ENCODE peak calls at places on chromosomes 3 and 15, in five cellular contexts. A is left kidney; Y is activated CD4-positive, alpha-beta T cell treated with anti-CD3 and anti-CD28 coated beads, Interleukin-2, amount 10 ng/mL, durations not matched to agents 7 days and 5 days; O is M059J; M is HT1080. S is an unnamed sample.

GRCh38 chr15:73127302-73127936 is 75.2 kb downstream of the NEO1 start:
- DNase-seq in O (peak), A (peak), Y (peak), M (peak), S (peak)

GRCh38 chr3:134362670-134363380 is 11.4 kb downstream of the AMOTL2 start:
- DNase-seq in A (no peak), Y (no peak), M (no peak), O (peak), S (no peak)

GRCh38 chr3:52896613-52897012 is 735 bp downstream of the STIMATE start:
- DNase-seq in M (no peak), Y (no peak), O (peak), A (peak), S (no peak)

GRCh38 chr3:177211503-177212277 is 14.4 kb upstream of the TBL1XR1 start:
- DNase-seq in O (no peak), Y (no peak), M (no peak), A (peak), S (no peak)

GRCh38 chr3:44342191-44342790 is 3.7 kb downstream of the TCAIM start:
- DNase-seq in M (no peak), O (peak), Y (no peak), A (peak), S (no peak)

GRCh38 chr15:43226436-43227305 is 5.9 kb upstream of the EPB42 start:
- DNase-seq in Y (no peak), O (no peak), M (no peak), A (no peak), S (no peak)

GRCh38 chr15:75684648-75685047 is 28.0 kb downstream of the CSPG4 start:
- DNase-seq in M (no peak), O (no peak), A (no peak), Y (no peak), S (no peak)

GRCh38 chr15:95457520-95457919 is 873.0 kb upstream of the NR2F2 start:
- DNase-seq in A (no peak), Y (no peak), M (no peak), O (no peak), S (no peak)

GRCh38 chr3:46372492-46373359 is 2.0 kb downstream of the CCR5 start:
- DNase-seq in O (peak), A (peak), Y (peak), M (peak), S (no peak)

GRCh38 chr3:187737401-187738088 is 7.7 kb downstream of the BCL6 start:
- DNase-seq in M (peak), Y (peak), A (peak), O (peak), S (no peak)

GRCh38 chr15:60520041-60520824 is 41.3 kb upstream of the ICE2 start:
- DNase-seq in Y (no peak), M (peak), A (no peak), O (peak), S (no peak)

GRCh38 chr3:42803800-42804112 is 534 bp downstream of the HIGD1A start:
- DNase-seq in O (peak), A (peak), Y (peak), M (peak), S (no peak)

GRCh38 chr3:37922721-37923575 is 61.3 kb downstream of the CTDSPL start:
- DNase-seq in O (peak), M (peak), Y (no peak), A (no peak), S (no peak)

GRCh38 chr15:67080900-67081431 is 15.6 kb downstream of the SMAD3 start:
- DNase-seq in M (peak), Y (peak), O (peak), A (peak), S (no peak)

GRCh38 chr3:193824365-193824764 is 231.4 kb downstream of the OPA1 start:
- DNase-seq in M (no peak), Y (no peak), A (no peak), O (no peak), S (no peak)

GRCh38 chr3:94429517-94429916 is 366.7 kb downstream of the NSUN3 start:
- DNase-seq in A (no peak), Y (no peak), M (peak), O (no peak), S (no peak)

GRCh38 chr3:179730508-179730907 is 77.7 kb downstream of the USP13 start:
- DNase-seq in O (no peak), A (no peak), M (no peak), Y (no peak), S (no peak)

GRCh38 chr3:171809513-171810277 is 588 bp downstream of the PLD1 start:
- DNase-seq in O (peak), Y (peak), A (peak), M (peak), S (peak)

GRCh38 chr3:129230311-129231019 is 18.9 kb upstream of the COPG1 start:
- DNase-seq in Y (peak), M (peak), A (no peak), O (peak), S (peak)

GRCh38 chr3:178875157-178875556 is 196.5 kb downstream of the ZMAT3 start:
- DNase-seq in A (no peak), O (no peak), Y (no peak), M (no peak), S (no peak)

GRCh38 chr3:97772926-97773325 is 8.4 kb downstream of the ARL6 start:
- DNase-seq in Y (no peak), A (no peak), O (no peak), M (no peak), S (no peak)

GRCh38 chr3:191070201-191070600 is 128.8 kb upstream of the OSTN start:
- DNase-seq in Y (no peak), O (peak), M (peak), A (no peak), S (peak)

GRCh38 chr15:101492752-101493692 is 3.5 kb upstream of the PCSK6 start:
- DNase-seq in Y (no peak), O (no peak), M (no peak), A (no peak), S (no peak)

GRCh38 chr3:180612363-180612762 is 10.4 kb downstream of the TTC14 start:
- DNase-seq in M (peak), O (peak), A (no peak), Y (no peak), S (no peak)

GRCh38 chr15:89441295-89441762 is 55.1 kb downstream of the RHCG start:
- DNase-seq in A (no peak), O (no peak), M (no peak), Y (no peak), S (no peak)

GRCh38 chr3:112579232-112579631 is 17.4 kb downstream of the SLC35A5 start:
- DNase-seq in M (no peak), O (no peak), A (no peak), Y (no peak), S (no peak)

GRCh38 chr3:149199474-149199873 is 22.2 kb downstream of the CP start:
- DNase-seq in A (peak), O (no peak), M (no peak), Y (no peak), S (no peak)

GRCh38 chr3:36496734-36497133 is 116.4 kb downstream of the STAC start:
- DNase-seq in Y (no peak), M (no peak), A (no peak), O (peak), S (no peak)

GRCh38 chr15:25717861-25718504 is 145.1 kb downstream of the ATP10A start:
- DNase-seq in M (no peak), Y (no peak), O (no peak), A (peak), S (no peak)

GRCh38 chr3:39433642-39434041 is 27.1 kb downstream of the RPSA start:
- DNase-seq in A (no peak), O (peak), Y (no peak), M (peak), S (no peak)

S was measured in SW 1271.